ENCODE peak calls at places on chromosome 18, in five cellular contexts. One of them, this sample, is unnamed.

GRCh38 chr18:63897072-63897471 is 9.6 kb downstream of the SERPINB2 start:
- DNase-seq in GM12864: no peak
- DNase-seq in activated CD4-positive, alpha-beta T cell treated with anti-CD3 and anti-CD28 coated beads, Interleukin-2, amount 50 U/mL, for 24 hours: no peak
- DNase-seq in NCI-H1105 treated with DMSO at 0.1 percent for 48 hours: no peak
- DNase-seq in tibial artery: no peak
- DNase-seq in this sample: no peak

GRCh38 chr18:25896956-25897355 is 193.5 kb downstream of the SS18 start:
- DNase-seq in GM12864: no peak
- DNase-seq in activated CD4-positive, alpha-beta T cell treated with anti-CD3 and anti-CD28 coated beads, Interleukin-2, amount 50 U/mL, for 24 hours: no peak
- DNase-seq in NCI-H1105 treated with DMSO at 0.1 percent for 48 hours: no peak
- DNase-seq in tibial artery: no peak
- DNase-seq in this sample: no peak

GRCh38 chr18:74204543-74205152 is 56.3 kb downstream of the TIMM21 start:
- DNase-seq in GM12864: no peak
- DNase-seq in activated CD4-positive, alpha-beta T cell treated with anti-CD3 and anti-CD28 coated beads, Interleukin-2, amount 50 U/mL, for 24 hours: no peak
- DNase-seq in NCI-H1105 treated with DMSO at 0.1 percent for 48 hours: no peak
- DNase-seq in tibial artery: no peak
- DNase-seq in this sample: no peak

GRCh38 chr18:26470011-26470637 is 78.2 kb downstream of the KCTD1 start:
- DNase-seq in GM12864: peak
- DNase-seq in activated CD4-positive, alpha-beta T cell treated with anti-CD3 and anti-CD28 coated beads, Interleukin-2, amount 50 U/mL, for 24 hours: no peak
- DNase-seq in NCI-H1105 treated with DMSO at 0.1 percent for 48 hours: peak
- DNase-seq in tibial artery: no peak
- DNase-seq in this sample: peak

GRCh38 chr18:58668211-58668610 is 3.1 kb upstream of the MALT1 start:
- DNase-seq in GM12864: no peak
- DNase-seq in activated CD4-positive, alpha-beta T cell treated with anti-CD3 and anti-CD28 coated beads, Interleukin-2, amount 50 U/mL, for 24 hours: no peak
- DNase-seq in NCI-H1105 treated with DMSO at 0.1 percent for 48 hours: no peak
- DNase-seq in tibial artery: no peak
- DNase-seq in this sample: no peak

GRCh38 chr18:61854578-61854977 is 38.2 kb downstream of the RNF152 start:
- DNase-seq in GM12864: no peak
- DNase-seq in activated CD4-positive, alpha-beta T cell treated with anti-CD3 and anti-CD28 coated beads, Interleukin-2, amount 50 U/mL, for 24 hours: no peak
- DNase-seq in NCI-H1105 treated with DMSO at 0.1 percent for 48 hours: peak
- DNase-seq in tibial artery: no peak
- DNase-seq in this sample: no peak

GRCh38 chr18:52670903-52671302 is 330.9 kb downstream of the DCC start:
- DNase-seq in GM12864: no peak
- DNase-seq in activated CD4-positive, alpha-beta T cell treated with anti-CD3 and anti-CD28 coated beads, Interleukin-2, amount 50 U/mL, for 24 hours: no peak
- DNase-seq in NCI-H1105 treated with DMSO at 0.1 percent for 48 hours: peak
- DNase-seq in tibial artery: no peak
- DNase-seq in this sample: peak

GRCh38 chr18:9103488-9103887 is 989 bp downstream of the NDUFV2 start:
- DNase-seq in GM12864: no peak
- DNase-seq in activated CD4-positive, alpha-beta T cell treated with anti-CD3 and anti-CD28 coated beads, Interleukin-2, amount 50 U/mL, for 24 hours: no peak
- DNase-seq in NCI-H1105 treated with DMSO at 0.1 percent for 48 hours: no peak
- DNase-seq in tibial artery: no peak
- DNase-seq in this sample: peak

GRCh38 chr18:7116832-7117389 is 686 bp downstream of the LAMA1 start:
- DNase-seq in GM12864: no peak
- DNase-seq in activated CD4-positive, alpha-beta T cell treated with anti-CD3 and anti-CD28 coated beads, Interleukin-2, amount 50 U/mL, for 24 hours: no peak
- DNase-seq in NCI-H1105 treated with DMSO at 0.1 percent for 48 hours: no peak
- DNase-seq in tibial artery: no peak
- DNase-seq in this sample: no peak

GRCh38 chr18:14086459-14087231 is 45.6 kb downstream of the ZNF519 start:
- DNase-seq in GM12864: peak
- DNase-seq in activated CD4-positive, alpha-beta T cell treated with anti-CD3 and anti-CD28 coated beads, Interleukin-2, amount 50 U/mL, for 24 hours: no peak
- DNase-seq in NCI-H1105 treated with DMSO at 0.1 percent for 48 hours: peak
- DNase-seq in tibial artery: no peak
- DNase-seq in this sample: peak

GRCh38 chr18:9070212-9070611 is 32.3 kb upstream of the NDUFV2 start:
- DNase-seq in GM12864: no peak
- DNase-seq in activated CD4-positive, alpha-beta T cell treated with anti-CD3 and anti-CD28 coated beads, Interleukin-2, amount 50 U/mL, for 24 hours: no peak
- DNase-seq in NCI-H1105 treated with DMSO at 0.1 percent for 48 hours: no peak
- DNase-seq in tibial artery: no peak
- DNase-seq in this sample: no peak

GRCh38 chr18:54717673-54718435 is 110.4 kb upstream of the RAB27B start:
- DNase-seq in GM12864: no peak
- DNase-seq in activated CD4-positive, alpha-beta T cell treated with anti-CD3 and anti-CD28 coated beads, Interleukin-2, amount 50 U/mL, for 24 hours: peak
- DNase-seq in NCI-H1105 treated with DMSO at 0.1 percent for 48 hours: peak
- DNase-seq in tibial artery: no peak
- DNase-seq in this sample: no peak

GRCh38 chr18:50312296-50313030 is 25.0 kb upstream of the CXXC1 start:
- DNase-seq in GM12864: peak
- DNase-seq in activated CD4-positive, alpha-beta T cell treated with anti-CD3 and anti-CD28 coated beads, Interleukin-2, amount 50 U/mL, for 24 hours: no peak
- DNase-seq in NCI-H1105 treated with DMSO at 0.1 percent for 48 hours: no peak
- DNase-seq in tibial artery: no peak
- DNase-seq in this sample: no peak

GRCh38 chr18:4847066-4847465 is 350.0 kb downstream of the AKAIN1 start:
- DNase-seq in GM12864: no peak
- DNase-seq in activated CD4-positive, alpha-beta T cell treated with anti-CD3 and anti-CD28 coated beads, Interleukin-2, amount 50 U/mL, for 24 hours: no peak
- DNase-seq in NCI-H1105 treated with DMSO at 0.1 percent for 48 hours: no peak
- DNase-seq in tibial artery: no peak
- DNase-seq in this sample: no peak

GRCh38 chr18:7325126-7325430 is 94.2 kb downstream of the LRRC30 start:
- DNase-seq in GM12864: no peak
- DNase-seq in activated CD4-positive, alpha-beta T cell treated with anti-CD3 and anti-CD28 coated beads, Interleukin-2, amount 50 U/mL, for 24 hours: no peak
- DNase-seq in NCI-H1105 treated with DMSO at 0.1 percent for 48 hours: no peak
- DNase-seq in tibial artery: no peak
- DNase-seq in this sample: no peak

GRCh38 chr18:65924878-65925277 is 174.1 kb downstream of the CDH7 start:
- DNase-seq in GM12864: no peak
- DNase-seq in activated CD4-positive, alpha-beta T cell treated with anti-CD3 and anti-CD28 coated beads, Interleukin-2, amount 50 U/mL, for 24 hours: no peak
- DNase-seq in NCI-H1105 treated with DMSO at 0.1 percent for 48 hours: no peak
- DNase-seq in tibial artery: no peak
- DNase-seq in this sample: no peak

GRCh38 chr18:36382151-36382550 is 84.6 kb downstream of the FHOD3 start:
- DNase-seq in GM12864: no peak
- DNase-seq in activated CD4-positive, alpha-beta T cell treated with anti-CD3 and anti-CD28 coated beads, Interleukin-2, amount 50 U/mL, for 24 hours: no peak
- DNase-seq in NCI-H1105 treated with DMSO at 0.1 percent for 48 hours: no peak
- DNase-seq in tibial artery: no peak
- DNase-seq in this sample: no peak

GRCh38 chr18:49728542-49728941 is 84.8 kb downstream of the ACAA2 start:
- DNase-seq in GM12864: no peak
- DNase-seq in activated CD4-positive, alpha-beta T cell treated with anti-CD3 and anti-CD28 coated beads, Interleukin-2, amount 50 U/mL, for 24 hours: no peak
- DNase-seq in NCI-H1105 treated with DMSO at 0.1 percent for 48 hours: peak
- DNase-seq in tibial artery: no peak
- DNase-seq in this sample: peak

GRCh38 chr18:26978812-26979341 is 113.4 kb upstream of the AQP4 start:
- DNase-seq in GM12864: peak
- DNase-seq in activated CD4-positive, alpha-beta T cell treated with anti-CD3 and anti-CD28 coated beads, Interleukin-2, amount 50 U/mL, for 24 hours: no peak
- DNase-seq in NCI-H1105 treated with DMSO at 0.1 percent for 48 hours: no peak
- DNase-seq in tibial artery: no peak
- DNase-seq in this sample: no peak

GRCh38 chr18:48851563-48851962 is 99.2 kb downstream of the SMAD7 start:
- DNase-seq in GM12864: no peak
- DNase-seq in activated CD4-positive, alpha-beta T cell treated with anti-CD3 and anti-CD28 coated beads, Interleukin-2, amount 50 U/mL, for 24 hours: no peak
- DNase-seq in NCI-H1105 treated with DMSO at 0.1 percent for 48 hours: no peak
- DNase-seq in tibial artery: peak
- DNase-seq in this sample: no peak

GRCh38 chr18:59742325-59743111 is 45.3 kb upstream of the CCBE1 start:
- DNase-seq in GM12864: no peak
- DNase-seq in activated CD4-positive, alpha-beta T cell treated with anti-CD3 and anti-CD28 coated beads, Interleukin-2, amount 50 U/mL, for 24 hours: no peak
- DNase-seq in NCI-H1105 treated with DMSO at 0.1 percent for 48 hours: no peak
- DNase-seq in tibial artery: no peak
- DNase-seq in this sample: no peak

GRCh38 chr18:49160075-49160930 is 209.5 kb upstream of the SMAD7 start:
- DNase-seq in GM12864: no peak
- DNase-seq in activated CD4-positive, alpha-beta T cell treated with anti-CD3 and anti-CD28 coated beads, Interleukin-2, amount 50 U/mL, for 24 hours: no peak
- DNase-seq in NCI-H1105 treated with DMSO at 0.1 percent for 48 hours: no peak
- DNase-seq in tibial artery: no peak
- DNase-seq in this sample: no peak

GRCh38 chr18:79942786-79943607 is 8.5 kb downstream of the SLC66A2 start:
- DNase-seq in GM12864: no peak
- DNase-seq in activated CD4-positive, alpha-beta T cell treated with anti-CD3 and anti-CD28 coated beads, Interleukin-2, amount 50 U/mL, for 24 hours: no peak
- DNase-seq in NCI-H1105 treated with DMSO at 0.1 percent for 48 hours: no peak
- DNase-seq in tibial artery: peak
- DNase-seq in this sample: no peak

GRCh38 chr18:37394610-37394965 is 171.0 kb downstream of the CELF4 start:
- DNase-seq in GM12864: no peak
- DNase-seq in activated CD4-positive, alpha-beta T cell treated with anti-CD3 and anti-CD28 coated beads, Interleukin-2, amount 50 U/mL, for 24 hours: no peak
- DNase-seq in NCI-H1105 treated with DMSO at 0.1 percent for 48 hours: no peak
- DNase-seq in tibial artery: no peak
- DNase-seq in this sample: no peak

GRCh38 chr18:8261651-8262091 is 347.6 kb upstream of the RAB12 start:
- DNase-seq in GM12864: no peak
- DNase-seq in activated CD4-positive, alpha-beta T cell treated with anti-CD3 and anti-CD28 coated beads, Interleukin-2, amount 50 U/mL, for 24 hours: no peak
- DNase-seq in NCI-H1105 treated with DMSO at 0.1 percent for 48 hours: no peak
- DNase-seq in tibial artery: no peak
- DNase-seq in this sample: no peak

GRCh38 chr18:26956894-26957293 is 91.4 kb upstream of the AQP4 start:
- DNase-seq in GM12864: no peak
- DNase-seq in activated CD4-positive, alpha-beta T cell treated with anti-CD3 and anti-CD28 coated beads, Interleukin-2, amount 50 U/mL, for 24 hours: no peak
- DNase-seq in NCI-H1105 treated with DMSO at 0.1 percent for 48 hours: no peak
- DNase-seq in tibial artery: no peak
- DNase-seq in this sample: no peak

GRCh38 chr18:70384181-70384790 is 95.4 kb downstream of the SOCS6 start:
- DNase-seq in GM12864: no peak
- DNase-seq in activated CD4-positive, alpha-beta T cell treated with anti-CD3 and anti-CD28 coated beads, Interleukin-2, amount 50 U/mL, for 24 hours: no peak
- DNase-seq in NCI-H1105 treated with DMSO at 0.1 percent for 48 hours: no peak
- DNase-seq in tibial artery: no peak
- DNase-seq in this sample: no peak

GRCh38 chr18:48514786-48515185 is 24.0 kb upstream of the CTIF start:
- DNase-seq in GM12864: no peak
- DNase-seq in activated CD4-positive, alpha-beta T cell treated with anti-CD3 and anti-CD28 coated beads, Interleukin-2, amount 50 U/mL, for 24 hours: no peak
- DNase-seq in NCI-H1105 treated with DMSO at 0.1 percent for 48 hours: no peak
- DNase-seq in tibial artery: no peak
- DNase-seq in this sample: no peak

GRCh38 chr18:79069792-79070151 is 578 bp downstream of the ATP9B start:
- DNase-seq in GM12864: no peak
- DNase-seq in activated CD4-positive, alpha-beta T cell treated with anti-CD3 and anti-CD28 coated beads, Interleukin-2, amount 50 U/mL, for 24 hours: no peak
- DNase-seq in NCI-H1105 treated with DMSO at 0.1 percent for 48 hours: no peak
- DNase-seq in tibial artery: no peak
- DNase-seq in this sample: peak

GRCh38 chr18:79567481-79568147 is 112.0 kb upstream of the CTDP1 start:
- DNase-seq in GM12864: no peak
- DNase-seq in activated CD4-positive, alpha-beta T cell treated with anti-CD3 and anti-CD28 coated beads, Interleukin-2, amount 50 U/mL, for 24 hours: no peak
- DNase-seq in NCI-H1105 treated with DMSO at 0.1 percent for 48 hours: no peak
- DNase-seq in tibial artery: peak
- DNase-seq in this sample: no peak

GRCh38 chr18:63140997-63141776 is 178.4 kb downstream of the BCL2 start:
- DNase-seq in GM12864: no peak
- DNase-seq in activated CD4-positive, alpha-beta T cell treated with anti-CD3 and anti-CD28 coated beads, Interleukin-2, amount 50 U/mL, for 24 hours: no peak
- DNase-seq in NCI-H1105 treated with DMSO at 0.1 percent for 48 hours: no peak
- DNase-seq in tibial artery: no peak
- DNase-seq in this sample: no peak

GRCh38 chr18:61851940-61852451 is 40.8 kb downstream of the RNF152 start:
- DNase-seq in GM12864: no peak
- DNase-seq in activated CD4-positive, alpha-beta T cell treated with anti-CD3 and anti-CD28 coated beads, Interleukin-2, amount 50 U/mL, for 24 hours: no peak
- DNase-seq in NCI-H1105 treated with DMSO at 0.1 percent for 48 hours: no peak
- DNase-seq in tibial artery: no peak
- DNase-seq in this sample: no peak